ENCODE peak calls at places on chromosome 17, in eight cellular contexts. G, K, E, U, S, R, Y and F are unnamed samples.

GRCh38 chr17:74767111-74767516 is 9.0 kb downstream of the NAT9 start:
- DNase-seq in G (no peak), K (no peak), E (peak), U (no peak), S (no peak), R (no peak), Y (no peak), F (no peak)

GRCh38 chr17:50102164-50102991 is 7.2 kb downstream of the PDK2 start:
- DNase-seq in G (peak), K (no peak), E (peak), U (no peak), S (no peak), R (no peak), Y (no peak), F (peak)

GRCh38 chr17:76122411-76123126 is 18.5 kb downstream of the FOXJ1 start:
- DNase-seq in G (peak), K (no peak), E (no peak), U (no peak), S (no peak), R (no peak), Y (no peak), F (peak)

GRCh38 chr17:55814377-55814776 is 63.5 kb downstream of the PCTP start:
- DNase-seq in G (no peak), K (no peak), E (peak), U (no peak), S (no peak), R (no peak), Y (no peak), F (no peak)

GRCh38 chr17:61406543-61406845 is 6.9 kb downstream of the TBX2 start:
- DNase-seq in G (no peak), K (no peak), E (no peak), U (no peak), S (no peak), R (no peak), Y (no peak), F (no peak)

GRCh38 chr17:17091276-17091675 is 49.0 kb downstream of the MPRIP start:
- DNase-seq in G (no peak), K (no peak), E (no peak), U (no peak), S (no peak), R (no peak), Y (no peak), F (no peak)

GRCh38 chr17:76135810-76136188 is 5.2 kb downstream of the FOXJ1 start:
- DNase-seq in G (no peak), K (no peak), E (no peak), U (no peak), S (no peak), R (no peak), Y (no peak), F (no peak)

GRCh38 chr17:82495844-82496528 is 23.5 kb upstream of the FOXK2 start:
- DNase-seq in G (no peak), K (no peak), E (no peak), U (no peak), S (no peak), R (no peak), Y (no peak), F (no peak)